ENCODE peak calls at places on chromosomes 7 and 10, in four cellular contexts. Z is hypothalamus, X is colonic mucosa, P is cardiac fibroblast. B is an unnamed sample.

GRCh38 chr7:148535227-148535626 is 55.3 kb upstream of the C7orf33 start:
- DNase-seq in P (peak), Z (no peak), X (no peak), B (peak)

GRCh38 chr10:16653223-16653622 is 131.5 kb upstream of the C1QL3 start:
- DNase-seq in P (no peak), Z (peak), X (no peak), B (no peak)

GRCh38 chr10:82826132-82826531 is 951.1 kb downstream of the NRG3 start:
- DNase-seq in X (no peak), Z (no peak), P (peak), B (peak)

GRCh38 chr7:87853237-87853864 is 22.8 kb downstream of the SLC25A40 start:
- DNase-seq in X (no peak), Z (no peak), P (peak), B (peak)

GRCh38 chr10:43666551-43666950 is 17.9 kb upstream of the ZNF32 start:
- DNase-seq in P (no peak), Z (no peak), X (no peak), B (no peak)

GRCh38 chr10:129963076-129963830 is 821 bp downstream of the EBF3 start:
- DNase-seq in P (peak), Z (no peak), X (no peak), B (peak)

GRCh38 chr7:47725031-47725780 is 143.3 kb upstream of the TNS3 start:
- DNase-seq in Z (no peak), P (no peak), X (no peak), B (no peak)

GRCh38 chr7:54969190-54969967 is 49.4 kb upstream of the EGFR start:
- DNase-seq in X (no peak), P (no peak), Z (no peak), B (no peak)

GRCh38 chr7:87140271-87140748 is 11.9 kb upstream of the DMTF1 start:
- DNase-seq in P (peak), Z (no peak), X (peak), B (peak)

GRCh38 chr10:95513941-95514392 is 47.2 kb downstream of the SORBS1 start:
- DNase-seq in Z (peak), P (peak), X (no peak), B (peak)

GRCh38 chr7:44094365-44094764 is 9.8 kb upstream of the AEBP1 start:
- DNase-seq in P (no peak), X (no peak), Z (no peak), B (no peak)

GRCh38 chr7:18175801-18176450 is 148.3 kb upstream of the PRPS1L1 start:
- DNase-seq in Z (no peak), X (no peak), P (peak), B (peak)